ENCODE peak calls at places on chromosomes 11 and 22, in nine cellular contexts. W is SK-MEL-5; T is stimulated activated CD4-positive, alpha-beta T cell treated with anti-CD3 and anti-CD28 coated beads, TNF-alpha, amount 100 ng/mL, for 4 hours; J is germinal center; A is mammary epithelial cell; B is midbrain; V is activated CD4-positive, CD25-positive, alpha-beta regulatory T cell treated with anti-CD3 and anti-CD28 coated beads, Interleukin-2, amount 50 U/mL, for 16 hours; F is glutamatergic neuron; H is ovary. G is an unnamed sample.

GRCh38 chr11:69557266-69557665 is 75.8 kb downstream of the LINC01488 start:
- DNase-seq in W (no peak), H (no peak), J (no peak), A (no peak), B (no peak), F (no peak), V (no peak), T (no peak), G (no peak)

GRCh38 chr11:104856607-104857006 is 41.7 kb downstream of the CASP12 start:
- DNase-seq in V (no peak), H (no peak), A (no peak), B (no peak), F (no peak), W (no peak), J (no peak), T (no peak), G (no peak)

GRCh38 chr11:30225642-30226041 is 5.2 kb upstream of the FSHB start:
- DNase-seq in W (no peak), F (no peak), B (no peak), J (no peak), T (no peak), A (no peak), V (no peak), H (no peak), G (no peak)

GRCh38 chr22:22619765-22620414 is 24.5 kb upstream of the GGTLC2 start:
- DNase-seq in B (no peak), F (no peak), W (no peak), T (no peak), V (no peak), A (no peak), J (no peak), H (no peak), G (no peak)

GRCh38 chr11:112227002-112227401 is 774 bp downstream of the PTS start:
- DNase-seq in W (peak; percentile 2), B (peak; percentile 60), V (no peak), J (peak; percentile 5), H (peak; percentile 20), F (no peak), T (no peak), A (peak; percentile 37), G (no peak)

GRCh38 chr22:21719024-21719423 is 16.6 kb downstream of the YPEL1 start:
- DNase-seq in T (no peak), F (no peak), V (no peak), B (no peak), H (no peak), A (no peak), W (peak; percentile 32), J (no peak), G (no peak)

GRCh38 chr11:26914968-26915367 is 78.9 kb upstream of the FIBIN start:
- DNase-seq in T (no peak), B (no peak), W (no peak), J (no peak), H (no peak), A (no peak), V (no peak), F (no peak), G (no peak)

GRCh38 chr22:31969789-31970489 is 25.6 kb downstream of the YWHAH start:
- DNase-seq in B (peak; percentile 53), J (peak; percentile 71), T (peak; percentile 18), F (peak; percentile 61), A (peak; percentile 82), W (peak; percentile 85), V (peak; percentile 33), H (peak; percentile 69), G (no peak)

GRCh38 chr22:32328306-32329201 is 29.1 kb upstream of the RFPL3 start:
- DNase-seq in W (no peak), V (no peak), B (no peak), A (no peak), J (no peak), F (no peak), T (no peak), H (no peak), G (no peak)

GRCh38 chr11:62137276-62137861 is 13.6 kb downstream of the INCENP start:
- DNase-seq in J (no peak), W (no peak), A (no peak), H (peak; percentile 8), F (no peak), B (no peak), V (no peak), T (no peak), G (no peak)

GRCh38 chr11:74948546-74948897 is 369 bp downstream of the XRRA1 start:
- DNase-seq in W (peak; percentile 45), J (no peak), A (no peak), F (no peak), V (no peak), H (no peak), B (no peak), T (no peak), G (no peak)

GRCh38 chr11:128354476-128354875 is 232.9 kb downstream of the ETS1 start:
- DNase-seq in H (no peak), W (no peak), V (no peak), A (peak; percentile 12), T (no peak), J (no peak), B (no peak), F (no peak), G (no peak)

GRCh38 chr11:3879967-3880542 is 24.6 kb downstream of the STIM1 start:
- DNase-seq in A (no peak), J (no peak), H (no peak), B (no peak), V (no peak), W (no peak), T (no peak), F (no peak), G (peak; percentile 27)

GRCh38 chr11:112610996-112611795 is 350.0 kb upstream of the NCAM1 start:
- DNase-seq in A (peak; percentile 57), V (no peak), F (no peak), W (no peak), T (no peak), J (no peak), H (no peak), B (no peak), G (no peak)

GRCh38 chr11:27201454-27202302 is 161.1 kb downstream of the BBOX1 start:
- DNase-seq in B (no peak), V (no peak), A (peak; percentile 60), T (no peak), J (no peak), H (peak; percentile 83), F (no peak), W (peak; percentile 79), G (peak; percentile 98)

GRCh38 chr11:72003776-72004171 is 5.1 kb downstream of the IL18BP start:
- DNase-seq in H (no peak), B (no peak), J (no peak), V (no peak), W (no peak), A (no peak), T (no peak), F (no peak), G (no peak)

GRCh38 chr11:64225608-64226506 is at the start of the genes NUDT22 and TRPT1:
- DNase-seq in J (peak; percentile 91), H (peak; percentile 95), W (peak; percentile 77), V (peak; percentile 86), T (peak; percentile 82), F (peak; percentile 95), A (peak; percentile 75), B (peak; percentile 92), G (peak; percentile 62)

GRCh38 chr11:64726211-64726641 is 3.2 kb upstream of the NRXN2 start:
- DNase-seq in F (no peak), B (no peak), A (no peak), H (no peak), T (no peak), V (no peak), W (no peak), J (no peak), G (no peak)

GRCh38 chr11:11568651-11569229 is 53.1 kb downstream of the GALNT18 start:
- DNase-seq in B (no peak), J (no peak), F (no peak), A (peak; percentile 85), W (no peak), T (no peak), H (no peak), V (no peak), G (no peak)

GRCh38 chr11:36500315-36500721 is 9.8 kb downstream of the TRAF6 start:
- DNase-seq in H (no peak), T (no peak), B (peak; percentile 19), A (peak; percentile 87), F (no peak), J (no peak), V (no peak), W (peak; percentile 77), G (peak; percentile 91)

GRCh38 chr22:19874307-19875060 is 19.8 kb upstream of the GNB1L start:
- DNase-seq in W (no peak), J (no peak), V (no peak), F (peak; percentile 28), H (no peak), A (peak; percentile 48), B (no peak), T (no peak), G (no peak)

GRCh38 chr11:79081441-79082124 is 359.2 kb downstream of the TENM4 start:
- DNase-seq in B (peak; percentile 52), A (no peak), J (no peak), V (no peak), H (no peak), F (no peak), T (no peak), W (peak; percentile 91), G (peak; percentile 85)

GRCh38 chr22:50307891-50308596 is 598 bp upstream of the PLXNB2 start:
- DNase-seq in F (peak; percentile 25), H (peak; percentile 72), J (no peak), W (no peak), A (no peak), B (no peak), V (no peak), T (no peak), G (no peak)

GRCh38 chr22:33513388-33514336 is 406.6 kb downstream of the LARGE1 start:
- DNase-seq in V (no peak), T (no peak), A (no peak), J (no peak), B (no peak), F (no peak), W (peak; percentile 39), H (no peak), G (peak; percentile 61)

GRCh38 chr11:76277298-76278175 is 71.2 kb upstream of the WNT11 start:
- DNase-seq in B (no peak), H (no peak), W (no peak), T (no peak), A (no peak), V (no peak), F (no peak), J (peak; percentile 79), G (no peak)

GRCh38 chr11:74592063-74592440 is 330 bp upstream of the POLD3 start:
- DNase-seq in B (peak; percentile 51), W (no peak), T (no peak), J (no peak), F (no peak), A (no peak), V (no peak), H (no peak), G (no peak)

GRCh38 chr22:17777005-17777716 is 2.9 kb upstream of the BID start:
- DNase-seq in T (peak; percentile 44), F (no peak), A (no peak), W (no peak), J (peak; percentile 82), H (no peak), B (no peak), V (peak; percentile 33), G (no peak)

GRCh38 chr11:128052912-128053641 is 534.3 kb downstream of the ETS1 start:
- DNase-seq in B (no peak), F (no peak), T (no peak), A (peak; percentile 73), W (peak; percentile 34), J (no peak), H (no peak), V (no peak), G (peak; percentile 77)

GRCh38 chr22:39283312-39284141 is 35.9 kb downstream of the RPL3 start:
- DNase-seq in B (peak; percentile 26), V (no peak), T (no peak), J (no peak), F (no peak), H (no peak), A (peak; percentile 52), W (no peak), G (no peak)

GRCh38 chr22:19991645-19992451 is 24.8 kb downstream of the ARVCF start:
- DNase-seq in V (no peak), W (no peak), F (no peak), J (no peak), A (no peak), T (no peak), B (peak; percentile 46), H (no peak), G (no peak)

GRCh38 chr22:30754971-30755759 is 60.5 kb downstream of the OSBP2 start:
- DNase-seq in H (peak; percentile 24), A (peak; percentile 65), J (peak; percentile 18), W (peak; percentile 86), T (peak; percentile 19), V (peak; percentile 33), F (peak; percentile 62), B (peak; percentile 77), G (peak; percentile 35)